ENCODE peak calls at places on chromosomes 13 and 19, in six cellular contexts. A is ascending aorta, L is IMR-90, Q is thoracic aorta, V is tibial nerve, X is pancreas. O is an unnamed sample.

GRCh38 chr13:27338816-27339215 is 68.2 kb downstream of the RASL11A start:
- DNase-seq in L (no peak), X (no peak), Q (no peak), V (no peak), A (no peak), O (no peak)

GRCh38 chr19:45567609-45568008 is 17.0 kb downstream of the OPA3 start:
- DNase-seq in Q (no peak), V (no peak), X (no peak), L (no peak), A (no peak), O (peak)

GRCh38 chr19:48918801-48919247 is 14.7 kb upstream of the DHDH start:
- DNase-seq in V (no peak), A (no peak), L (no peak), Q (no peak), X (no peak), O (peak)

GRCh38 chr19:30381366-30381765 is 9.2 kb downstream of the ZNF536 start:
- DNase-seq in L (no peak), X (no peak), Q (no peak), V (no peak), A (no peak), O (no peak)

GRCh38 chr13:108070925-108071324 is 144.4 kb downstream of the LIG4 start:
- DNase-seq in V (no peak), X (no peak), L (no peak), A (no peak), Q (no peak), O (no peak)

GRCh38 chr13:39263033-39263432 is 224.8 kb downstream of the NHLRC3 start:
- DNase-seq in A (no peak), L (peak), V (peak), X (no peak), Q (no peak), O (peak)

GRCh38 chr13:30113531-30113930 is 193.8 kb downstream of the KATNAL1 start:
- DNase-seq in L (no peak), A (no peak), Q (no peak), V (no peak), X (no peak), O (no peak)

GRCh38 chr13:36965767-36966166 is 33.4 kb downstream of the ALG5 start:
- DNase-seq in A (no peak), V (no peak), Q (no peak), X (no peak), L (peak), O (peak)

GRCh38 chr19:4279530-4280422 is 710 bp downstream of the SHD start:
- DNase-seq in V (no peak), L (no peak), Q (no peak), X (no peak), A (no peak), O (no peak)

GRCh38 chr13:98892821-98893220 is 85.0 kb downstream of the DOCK9 start:
- DNase-seq in X (no peak), V (no peak), A (no peak), L (no peak), Q (no peak), O (no peak)

GRCh38 chr19:22945560-22945959 is 57.4 kb downstream of the ZNF728 start:
- DNase-seq in Q (no peak), V (no peak), A (no peak), L (peak), X (no peak), O (no peak)

GRCh38 chr19:28843771-28844492 is 369.0 kb downstream of the UQCRFS1 start:
- DNase-seq in V (no peak), A (no peak), Q (no peak), X (no peak), L (no peak), O (no peak)

GRCh38 chr13:102742506-102742905 is 31.1 kb downstream of the TEX30 start:
- DNase-seq in V (no peak), A (no peak), X (no peak), L (no peak), Q (no peak), O (no peak)

GRCh38 chr19:51301266-51301665 is 10.2 kb upstream of the IGLON5 start:
- DNase-seq in A (no peak), X (no peak), V (no peak), Q (no peak), L (no peak), O (no peak)

GRCh38 chr19:54188224-54188871 is 1.0 kb downstream of the MBOAT7 start:
- DNase-seq in L (peak), X (no peak), Q (no peak), V (no peak), A (no peak), O (peak)

GRCh38 chr13:43786766-43787517 is at the start of gene ENOX1:
- DNase-seq in V (no peak), A (no peak), L (peak), X (peak), Q (no peak), O (peak)

GRCh38 chr13:109517516-109517915 is 268.9 kb downstream of the IRS2 start:
- DNase-seq in L (no peak), X (no peak), V (no peak), A (no peak), Q (no peak), O (peak)

GRCh38 chr19:50795665-50796073 is 5.5 kb downstream of the ACP4 start:
- DNase-seq in X (no peak), V (no peak), L (no peak), A (no peak), Q (no peak), O (no peak)

GRCh38 chr19:10036601-10037071 is 23.4 kb downstream of the RDH8 start:
- DNase-seq in A (no peak), L (no peak), V (no peak), X (no peak), Q (no peak), O (no peak)

GRCh38 chr19:17347361-17347760 is 10.0 kb downstream of the GTPBP3 start:
- DNase-seq in A (no peak), X (no peak), V (no peak), Q (no peak), L (peak), O (no peak)

GRCh38 chr13:98797456-98797855 is 45.0 kb upstream of the SLC15A1 start:
- DNase-seq in Q (no peak), L (no peak), A (no peak), V (no peak), X (no peak), O (no peak)

DNA sequence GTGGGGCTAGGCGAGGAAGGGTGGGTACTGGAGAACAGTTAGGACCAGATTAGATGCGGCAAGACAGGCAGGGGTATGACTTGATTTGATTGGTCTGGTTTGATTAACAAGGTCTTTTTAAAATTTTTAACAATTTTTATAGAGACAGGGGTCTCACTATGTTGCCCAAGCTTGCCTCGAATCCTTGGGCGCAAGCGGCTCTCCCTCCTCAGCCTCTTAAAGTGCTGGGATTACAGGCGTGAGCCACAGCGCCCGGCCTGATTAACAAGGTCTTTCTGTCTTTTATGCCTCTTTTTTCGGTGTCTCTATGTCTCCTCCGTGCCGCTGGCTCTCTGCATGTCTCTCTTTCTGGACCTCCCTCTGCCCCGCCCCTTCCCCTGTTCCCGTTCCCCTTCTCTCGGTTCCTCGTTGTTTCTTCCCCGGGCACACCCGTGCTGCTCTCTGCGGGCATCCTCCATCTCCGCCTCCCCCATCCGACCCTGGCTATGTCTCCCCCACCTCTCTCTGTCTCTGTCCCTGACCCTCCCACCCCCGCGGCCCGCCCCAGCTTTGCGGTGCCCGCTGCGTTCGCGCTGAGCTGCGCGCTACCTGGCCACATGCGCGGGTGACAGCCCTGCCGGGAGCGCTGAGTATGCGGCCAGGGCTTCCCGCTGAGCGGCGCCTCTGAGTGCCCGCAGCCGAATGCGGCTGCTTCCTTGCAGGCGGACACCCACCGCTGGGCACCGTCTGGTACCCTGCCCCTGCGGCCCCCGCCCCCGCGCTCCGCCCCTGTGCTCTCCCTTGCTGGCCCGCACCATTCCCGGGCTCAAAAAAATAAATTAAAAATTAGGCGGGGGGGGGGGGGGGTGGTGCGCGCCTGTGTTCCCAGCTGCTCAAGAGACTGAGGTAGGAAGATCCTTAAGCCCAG is 8.1 kb upstream of the SDHAF1 start:
- DNase-seq in Q (no peak), V (no peak), X (peak), A (no peak), L (no peak), O (no peak)
- H3K4me3 ChIP-seq in Q (peak), V (no peak), X (peak), A (peak), L (peak), O (no peak)

GRCh38 chr19:6340493-6341201 is 7.2 kb upstream of the ACER1 start:
- DNase-seq in A (no peak), V (no peak), L (no peak), Q (no peak), X (no peak), O (no peak)
- TF ChIP-seq CTCF in A (no peak), V (no peak), L (no peak), Q (no peak), X (no peak), O (no peak)

GRCh38 chr13:40941581-40941980 is 77.5 kb downstream of the ELF1 start:
- DNase-seq in Q (no peak), A (no peak), X (no peak), L (no peak), V (no peak), O (no peak)
- H3K27ac ChIP-seq in Q (no peak), A (no peak), X (no peak), L (no peak), V (no peak), O (no peak)

GRCh38 chr13:94712812-94713555 is 639 bp upstream of the SOX21 start:
- DNase-seq in Q (no peak), X (peak), A (no peak), V (no peak), L (peak), O (peak)

GRCh38 chr13:94713556-94714182 is 1.3 kb upstream of the SOX21 start:
- DNase-seq in V (no peak), A (no peak), X (peak), Q (no peak), L (no peak), O (no peak)

GRCh38 chr13:94710881-94711560 is 1.3 kb downstream of the SOX21 start:
- DNase-seq in Q (no peak), V (no peak), X (peak), L (no peak), A (no peak), O (peak)

GRCh38 chr13:94711561-94712286 is 621 bp downstream of the SOX21 start:
- DNase-seq in Q (no peak), A (no peak), X (peak), L (no peak), V (no peak), O (peak)

GRCh38 chr13:94712287-94712811 is at the start of gene SOX21:
- DNase-seq in L (no peak), X (peak), A (no peak), Q (no peak), V (no peak), O (peak)
- H3K4me3 ChIP-seq in L (no peak), X (peak), A (peak), Q (peak), V (no peak), O (peak)

GRCh38 chr19:24069907-24070657 is 16.9 kb upstream of the ZNF254 start:
- DNase-seq in L (peak), X (no peak), Q (no peak), V (no peak), A (no peak), O (peak)
- TF ChIP-seq CTCF in L (no peak), X (no peak), Q (no peak), V (no peak), A (no peak), O (no peak)

DNA sequence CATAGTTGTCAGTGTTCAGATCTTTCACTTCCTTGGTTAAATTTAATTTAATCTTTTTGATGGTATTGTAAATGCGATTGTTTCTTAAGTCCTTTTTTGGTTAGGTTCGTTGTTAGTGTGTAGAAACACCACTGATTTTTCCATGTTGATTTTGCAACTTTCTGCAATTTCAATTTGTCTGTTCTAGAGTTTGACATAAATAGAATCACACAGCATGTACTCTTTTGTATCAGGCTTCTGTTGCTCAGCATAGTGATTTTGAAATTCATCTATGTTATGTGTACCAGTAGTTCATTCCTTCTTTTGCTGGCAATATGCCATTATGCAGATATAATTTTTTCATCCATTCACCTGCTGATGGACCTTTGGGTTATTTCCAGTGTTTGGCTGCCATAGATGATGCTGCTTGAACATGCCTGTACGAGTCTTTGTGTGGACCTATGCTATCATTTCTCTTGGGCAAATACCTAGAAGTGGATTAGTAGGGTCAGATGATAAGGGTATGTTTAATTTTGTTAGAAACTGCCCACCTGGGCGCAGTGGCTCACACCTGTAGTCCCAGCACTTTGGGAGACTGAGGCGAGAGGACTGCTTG is 33.1 kb downstream of the BICRA start:
- DNase-seq in A (no peak), L (no peak), X (no peak), Q (no peak), V (no peak), O (no peak)
- H3K27ac ChIP-seq in A (no peak), L (no peak), X (no peak), Q (no peak), V (no peak), O (no peak)

GRCh38 chr19:1471514-1472107 is 7.4 kb downstream of the C19orf25 start:
- DNase-seq in Q (no peak), X (peak), L (no peak), V (no peak), A (no peak), O (peak)

GRCh38 chr19:1468274-1469199 is 10.5 kb downstream of the C19orf25 start:
- DNase-seq in Q (no peak), V (no peak), L (peak), A (no peak), X (peak), O (peak)

GRCh38 chr19:1470864-1471513 is 8.0 kb downstream of the C19orf25 start:
- DNase-seq in V (no peak), L (no peak), Q (no peak), X (peak), A (no peak), O (peak)

GRCh38 chr19:1469200-1469935 is 9.6 kb downstream of the C19orf25 start:
- DNase-seq in V (no peak), Q (no peak), A (no peak), X (peak), L (no peak), O (peak)

DNA sequence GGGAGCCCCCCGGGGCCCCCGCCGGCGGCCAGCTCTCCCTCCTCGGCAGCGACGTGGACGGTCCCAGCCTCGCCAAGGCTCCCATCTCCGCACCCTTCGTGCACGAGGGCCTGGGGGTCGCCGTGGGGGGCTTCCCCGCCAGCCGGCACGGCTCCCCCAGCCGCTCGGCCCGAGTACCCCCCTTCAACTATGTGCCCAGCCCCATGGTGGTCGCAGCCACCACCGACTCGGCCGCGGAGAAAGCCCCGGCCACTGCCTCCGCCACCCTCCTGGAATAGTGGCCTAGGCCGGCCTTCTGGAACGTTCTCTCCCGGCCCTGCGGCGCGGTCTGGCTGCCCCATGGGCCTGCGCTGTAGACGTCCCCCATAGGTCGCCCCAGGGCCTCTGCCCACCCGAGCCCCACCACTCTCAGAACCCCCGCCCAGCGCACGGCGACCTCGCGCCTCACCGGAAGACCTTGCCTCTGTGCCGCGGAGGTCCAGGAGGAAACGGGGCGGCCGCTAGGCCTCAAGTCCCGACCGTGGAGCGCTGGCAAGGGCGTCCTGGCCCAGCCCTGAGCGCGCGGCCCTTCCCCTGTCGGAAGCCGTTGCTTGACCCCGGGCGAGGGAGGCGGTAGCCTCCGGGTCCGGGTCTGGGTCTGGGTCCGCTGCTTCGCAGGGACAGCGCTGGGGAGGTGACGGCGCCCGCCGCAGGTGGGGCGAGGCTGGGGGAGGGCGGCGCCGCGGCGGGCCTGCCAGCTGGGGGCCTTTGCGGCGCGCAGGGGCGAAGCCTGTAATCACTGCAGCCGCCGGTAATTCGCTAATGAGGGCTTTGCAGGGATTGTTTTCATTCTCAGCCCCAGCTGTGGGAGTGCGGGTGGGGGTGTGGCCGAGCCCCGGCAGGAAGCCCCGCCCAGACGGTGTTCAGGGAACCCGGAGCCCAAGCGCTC is 8.8 kb downstream of the C19orf25 start:
- DNase-seq in L (no peak), Q (no peak), A (no peak), V (no peak), X (peak), O (peak)
- H3K4me3 ChIP-seq in L (peak), Q (peak), A (peak), V (peak), X (peak), O (peak)

O was measured in PC-3.